ENCODE peak calls at places on chromosomes 6 and 20, in ten cellular contexts. M is endothelial cell of umbilical vein, A is GM12878, N is transverse colon, D is K562, S is prostate gland, E is suprapubic skin, I is H1, K is vagina, F is esophagus muscularis mucosa. W is an unnamed sample.

GRCh38 chr6:44696099-44696498 is 308.6 kb downstream of the CDC5L start:
- DNase-seq in E (no peak), F (no peak), D (no peak), A (no peak), M (no peak), S (no peak), K (no peak), I (no peak), N (no peak), W (no peak)

GRCh38 chr6:66599541-66599940 is 892.5 kb upstream of the EYS start:
- DNase-seq in M (no peak), A (no peak), D (no peak), K (no peak), N (no peak), E (no peak), F (no peak), I (no peak), S (no peak), W (no peak)

GRCh38 chr20:52104546-52105044 is 87.0 kb downstream of the ZFP64 start:
- DNase-seq in I (peak), S (no peak), F (no peak), E (no peak), D (no peak), N (no peak), K (no peak), A (no peak), M (peak), W (no peak)

GRCh38 chr6:98581725-98582124 is 252.6 kb upstream of the POU3F2 start:
- DNase-seq in E (no peak), D (no peak), K (no peak), N (no peak), S (no peak), I (no peak), M (no peak), A (no peak), F (no peak), W (no peak)

GRCh38 chr20:59184880-59185447 is 21.3 kb downstream of the ZNF831 start:
- DNase-seq in A (no peak), I (no peak), E (no peak), N (no peak), D (no peak), M (no peak), F (peak), S (no peak), K (no peak), W (no peak)

GRCh38 chr6:146884728-146885127 is 286.0 kb downstream of the ADGB start:
- DNase-seq in E (no peak), N (no peak), F (no peak), S (no peak), M (no peak), I (no peak), D (no peak), K (no peak), A (no peak), W (no peak)

GRCh38 chr20:49579874-49580817 is 12.2 kb upstream of the PTGIS start:
- DNase-seq in M (peak), D (no peak), N (no peak), K (no peak), A (no peak), S (no peak), F (no peak), E (peak), I (no peak), W (peak)

GRCh38 chr6:89270951-89271721 is 44.0 kb downstream of the GABRR2 start:
- DNase-seq in N (no peak), F (no peak), D (no peak), E (no peak), I (no peak), A (peak), S (no peak), K (peak), M (no peak), W (no peak)

GRCh38 chr20:44722990-44723389 is 7.8 kb downstream of the CCN5 start:
- DNase-seq in N (no peak), I (no peak), A (no peak), M (no peak), S (no peak), D (no peak), E (no peak), F (no peak), K (no peak), W (no peak)

GRCh38 chr6:69146385-69146784 is 511.3 kb downstream of the ADGRB3 start:
- DNase-seq in S (no peak), E (no peak), N (no peak), A (no peak), K (no peak), D (no peak), M (no peak), F (no peak), I (no peak), W (no peak)

GRCh38 chr20:57907131-57908083 is 197.6 kb upstream of the PMEPA1 start:
- DNase-seq in S (no peak), N (no peak), M (no peak), I (no peak), A (no peak), F (no peak), K (no peak), E (peak), D (no peak), W (peak)

GRCh38 chr20:41005361-41005729 is 23.3 kb upstream of the TOP1 start:
- DNase-seq in M (peak), N (peak), A (no peak), S (peak), D (no peak), K (peak), E (peak), F (peak), I (no peak), W (peak)

GRCh38 chr20:54550776-54551396 is 75.5 kb downstream of the DOK5 start:
- DNase-seq in F (no peak), K (no peak), S (no peak), M (no peak), E (no peak), I (no peak), N (no peak), A (no peak), D (no peak), W (no peak)

GRCh38 chr6:112343375-112343774 is 3.8 kb upstream of the RFPL4B start:
- DNase-seq in S (no peak), I (no peak), M (no peak), A (no peak), E (no peak), N (no peak), K (no peak), F (peak), D (no peak), W (no peak)

GRCh38 chr20:57505991-57506390 is 18.9 kb downstream of the CTCFL start:
- DNase-seq in S (no peak), I (no peak), F (no peak), D (no peak), K (no peak), M (no peak), A (no peak), N (no peak), E (no peak), W (no peak)

GRCh38 chr6:48200874-48201273 is 89.9 kb upstream of the PTCHD4 start:
- DNase-seq in M (no peak), N (no peak), E (no peak), I (no peak), S (no peak), F (no peak), A (no peak), D (no peak), K (no peak), W (no peak)

GRCh38 chr20:9928281-9928737 is 89.4 kb upstream of the PAK5 start:
- DNase-seq in D (no peak), S (no peak), K (no peak), I (no peak), N (no peak), E (no peak), F (no peak), A (no peak), M (no peak), W (no peak)

GRCh38 chr6:157151989-157152388 is 171.3 kb downstream of the TMEM242 start:
- DNase-seq in S (no peak), A (no peak), M (peak), N (no peak), K (no peak), D (no peak), F (no peak), I (no peak), E (no peak), W (no peak)

GRCh38 chr6:2862712-2863174 is 21.1 kb upstream of the SERPINB1 start:
- DNase-seq in N (no peak), I (no peak), A (peak), F (peak), S (no peak), K (no peak), M (no peak), E (no peak), D (no peak), W (no peak)
- TF ChIP-seq POLR2AphosphoS5 in N (no peak), I (no peak), A (peak), F (no peak), S (no peak), K (no peak), M (no peak), E (no peak), D (no peak), W (no peak)

GRCh38 chr20:32465092-32465900 is 107.2 kb downstream of the ASXL1 start:
- DNase-seq in I (no peak), N (peak), D (no peak), A (no peak), S (no peak), M (peak), E (peak), K (no peak), F (no peak), W (peak)
- TF ChIP-seq POLR2AphosphoS5 in I (no peak), N (peak), D (no peak), A (no peak), S (peak), M (peak), E (no peak), K (no peak), F (peak), W (no peak)

GRCh38 chr6:30720738-30721197 is 616 bp downstream of the TUBB start:
- DNase-seq in D (peak), K (no peak), S (peak), N (peak), I (no peak), M (peak), E (peak), A (no peak), F (no peak), W (peak)

GRCh38 chr6:30724906-30725667 is 4.9 kb downstream of the TUBB start:
- DNase-seq in E (no peak), D (no peak), M (no peak), I (no peak), N (no peak), A (no peak), F (no peak), S (no peak), K (no peak), W (no peak)

GRCh38 chr6:30721198-30722024 is 1.3 kb downstream of the TUBB start:
- DNase-seq in F (peak), K (no peak), M (peak), N (peak), I (no peak), D (peak), E (peak), S (peak), A (no peak), W (peak)

GRCh38 chr6:30719791-30720737 is at the start of gene TUBB:
- DNase-seq in M (peak), A (peak), D (peak), I (peak), S (peak), F (peak), E (peak), N (peak), K (peak), W (peak)

GRCh38 chr6:30722280-30723112 is 2.3 kb downstream of the TUBB start:
- DNase-seq in M (peak), N (peak), K (peak), A (no peak), D (peak), F (peak), E (peak), S (peak), I (no peak), W (peak)
- TF ChIP-seq POLR2AphosphoS5 in M (peak), N (no peak), K (peak), A (peak), D (peak), F (peak), E (peak), S (peak), I (peak), W (peak)

GRCh38 chr20:62792940-62793756 is 3.1 kb upstream of the MRGBP start:
- DNase-seq in I (no peak), S (no peak), K (no peak), N (no peak), D (no peak), F (no peak), A (no peak), E (no peak), M (no peak), W (no peak)

GRCh38 chr20:62792182-62792939 is 3.9 kb upstream of the MRGBP start:
- DNase-seq in K (no peak), M (no peak), E (no peak), S (no peak), I (no peak), A (no peak), N (no peak), F (no peak), D (no peak), W (no peak)

GRCh38 chr20:62793757-62794006 is 2.6 kb upstream of the MRGBP start:
- DNase-seq in I (no peak), M (no peak), N (no peak), F (peak), K (no peak), E (no peak), A (no peak), D (no peak), S (no peak), W (no peak)

GRCh38 chr20:62790075-62790474 is 6.2 kb upstream of the MRGBP start:
- DNase-seq in S (no peak), M (no peak), E (no peak), N (no peak), K (no peak), A (no peak), D (no peak), F (no peak), I (no peak), W (no peak)

GRCh38 chr20:62791301-62792181 is 4.7 kb upstream of the MRGBP start:
- DNase-seq in M (peak), K (no peak), A (no peak), E (peak), D (peak), S (peak), N (peak), F (no peak), I (peak), W (peak)
- TF ChIP-seq POLR2AphosphoS5 in M (peak), K (no peak), A (no peak), E (no peak), D (no peak), S (peak), N (peak), F (peak), I (no peak), W (no peak)